ENCODE peak calls at places on chromosomes 3 and 15, in eight cellular contexts. S is tibial artery, D is ovary, I is neuronal stem cell, Q is hepatocyte, Y is adrenal gland, H is thoracic aorta, T is upper lobe of right lung. U is an unnamed sample.

GRCh38 chr3:97763586-97764148 is 891 bp upstream of the ARL6 start:
- DNase-seq in Y (no peak), I (no peak), H (no peak), Q (no peak), D (no peak), T (no peak), S (no peak), U (no peak)

GRCh38 chr3:52227766-52228165 is 2.3 kb upstream of the TLR9 start:
- DNase-seq in I (no peak), S (no peak), Q (no peak), T (no peak), Y (no peak), D (no peak), H (no peak), U (no peak)

GRCh38 chr3:12155833-12156232 is 2.9 kb downstream of the TIMP4 start:
- DNase-seq in Y (peak; percentile 56), Q (peak; percentile 77), D (no peak), T (no peak), I (no peak), S (peak; percentile 45), H (no peak), U (no peak)

GRCh38 chr15:86115138-86115801 is 35.6 kb downstream of the AGBL1 start:
- DNase-seq in D (no peak), H (no peak), I (no peak), Q (peak; percentile 13), T (no peak), S (no peak), Y (no peak), U (no peak)

GRCh38 chr3:69084326-69084667 is 440 bp upstream of the ARL6IP5 start:
- DNase-seq in D (no peak), I (no peak), S (no peak), Q (peak; percentile 55), T (no peak), H (no peak), Y (peak; percentile 15), U (no peak)

GRCh38 chr3:43259626-43260025 is 26.7 kb upstream of the SNRK start:
- DNase-seq in I (no peak), T (no peak), D (no peak), Y (no peak), S (no peak), H (no peak), Q (no peak), U (no peak)

GRCh38 chr15:32888221-32888761 is 170.5 kb downstream of the GREM1 start:
- DNase-seq in D (no peak), I (no peak), T (no peak), S (no peak), H (no peak), Q (no peak), Y (no peak), U (no peak)

GRCh38 chr3:39279745-39280517 is at the start of gene CX3CR1:
- DNase-seq in I (no peak), T (no peak), Q (no peak), Y (no peak), H (no peak), D (no peak), S (no peak), U (no peak)

GRCh38 chr15:29522373-29523276 is 253.0 kb upstream of the NSMCE3 start:
- DNase-seq in Y (no peak), H (no peak), Q (peak; percentile 22), S (no peak), D (no peak), T (no peak), I (no peak), U (no peak)

GRCh38 chr3:53134631-53135232 is 4.5 kb upstream of the RFT1 start:
- DNase-seq in T (peak; percentile 93), I (no peak), S (peak; percentile 66), D (peak; percentile 43), H (no peak), Q (peak; percentile 85), Y (peak; percentile 84), U (peak; percentile 70)

GRCh38 chr3:126132751-126133511 is 47.5 kb downstream of the ALDH1L1 start:
- DNase-seq in I (no peak), S (peak; percentile 10), H (no peak), T (peak; percentile 48), Y (no peak), D (no peak), Q (no peak), U (no peak)

GRCh38 chr15:41810651-41811431 is 17.1 kb upstream of the JMJD7 start:
- DNase-seq in S (no peak), H (no peak), I (no peak), T (no peak), D (no peak), Y (no peak), Q (no peak), U (no peak)

GRCh38 chr3:52535411-52536111 is 844 bp upstream of the UQCC5 start:
- DNase-seq in I (no peak), D (peak; percentile 36), S (no peak), Y (no peak), T (no peak), H (no peak), Q (no peak), U (no peak)

GRCh38 chr3:99545941-99546580 is 92.3 kb upstream of the COL8A1 start:
- DNase-seq in T (no peak), S (no peak), Q (no peak), Y (no peak), D (no peak), H (no peak), I (no peak), U (no peak)

GRCh38 chr3:4954256-4955000 is 24.8 kb upstream of the BHLHE40 start:
- DNase-seq in D (no peak), I (no peak), S (no peak), Q (no peak), Y (no peak), H (no peak), T (no peak), U (no peak)

GRCh38 chr3:33694944-33695343 is 23.1 kb downstream of the CLASP2 start:
- DNase-seq in S (no peak), H (no peak), Q (no peak), D (no peak), T (no peak), I (no peak), Y (peak; percentile 62), U (no peak)

GRCh38 chr3:33704891-33705290 is 13.2 kb downstream of the CLASP2 start:
- DNase-seq in Q (no peak), I (no peak), T (no peak), S (no peak), D (no peak), Y (no peak), H (no peak), U (no peak)

GRCh38 chr3:33699275-33699674 is 18.8 kb downstream of the CLASP2 start:
- DNase-seq in H (no peak), Y (no peak), S (no peak), T (no peak), Q (no peak), I (no peak), D (no peak), U (no peak)
- H3K9me3 ChIP-seq in H (peaks cover 7% of the 10 kb centered on the region), Y (peaks cover 10% of the 10 kb centered on the region), S (no peaks in the 10 kb centered on the region), T (no peaks in the 10 kb centered on the region), Q (peaks cover 12% of the 10 kb centered on the region), I (peaks cover 48% of the 10 kb centered on the region), D (no peaks in the 10 kb centered on the region), U (no peaks in the 10 kb centered on the region)

DNA sequence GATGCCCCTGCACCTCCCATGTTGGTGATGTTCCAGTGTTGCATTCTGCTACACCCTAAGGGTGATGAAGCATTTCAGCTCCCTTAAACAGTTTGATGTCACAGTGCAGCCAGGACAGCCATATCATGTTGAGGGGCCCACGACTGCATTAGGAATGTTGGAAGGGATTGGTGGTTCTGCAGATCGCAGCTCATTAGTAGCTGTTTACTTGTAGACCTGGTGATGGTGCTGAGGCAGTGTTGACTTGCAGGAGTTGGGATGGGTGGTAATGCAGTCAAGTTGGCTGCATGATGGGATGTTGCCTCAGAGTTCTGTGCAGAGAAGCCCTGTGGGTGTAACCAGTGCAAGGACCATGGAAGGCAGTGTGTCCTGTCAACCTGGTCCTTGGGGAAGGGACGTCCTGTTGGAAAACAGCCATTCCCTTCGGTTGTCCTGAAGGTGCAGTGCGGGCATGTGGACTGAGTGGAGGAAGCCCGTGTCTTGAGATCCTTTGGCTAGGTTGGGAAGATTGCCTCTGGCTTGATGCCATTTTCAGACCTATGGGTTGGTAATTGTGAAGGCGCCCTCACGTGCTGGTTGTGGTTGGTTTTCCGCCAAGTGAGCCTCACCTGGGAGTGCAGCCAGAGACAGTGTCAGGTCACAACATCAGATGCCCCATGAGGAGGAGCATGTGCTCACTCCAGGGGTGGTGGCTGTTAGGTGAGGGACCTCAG is 100.7 kb downstream of the SNRPN start:
- DNase-seq in S (no peak), I (no peak), H (no peak), D (no peak), Q (no peak), Y (no peak), T (peak; percentile 28), U (no peak)
- H3K9me3 ChIP-seq in S (peaks cover 29% of the 10 kb centered on the region), I (peaks cover 100% of the 10 kb centered on the region), H (peaks cover 100% of the 10 kb centered on the region), D (peaks cover 100% of the 10 kb centered on the region), Q (peaks cover 60% of the 10 kb centered on the region), Y (peaks cover 95% of the 10 kb centered on the region), T (peaks cover 97% of the 10 kb centered on the region), U (peaks cover 94% of the 10 kb centered on the region)

GRCh38 chr15:69692342-69692741 is 239.7 kb downstream of the RPLP1 start:
- DNase-seq in H (no peak), Y (no peak), T (no peak), S (no peak), Q (no peak), I (no peak), D (no peak), U (no peak)

GRCh38 chr15:69689133-69689532 is 236.5 kb downstream of the RPLP1 start:
- DNase-seq in D (no peak), Y (no peak), S (no peak), Q (no peak), T (no peak), H (no peak), I (no peak), U (no peak)

GRCh38 chr15:69685524-69686452 is 233.2 kb downstream of the RPLP1 start:
- DNase-seq in S (no peak), D (no peak), Y (no peak), I (no peak), Q (no peak), T (no peak), H (no peak), U (no peak)

GRCh38 chr15:69686626-69687025 is 234.0 kb downstream of the RPLP1 start:
- DNase-seq in I (no peak), T (no peak), Y (no peak), S (no peak), H (no peak), Q (no peak), D (no peak), U (no peak)
- H3K9me3 ChIP-seq in I (no peaks in the 10 kb centered on the region), T (peaks cover 7% of the 10 kb centered on the region), Y (peaks cover 11% of the 10 kb centered on the region), S (no peaks in the 10 kb centered on the region), H (peaks cover 27% of the 10 kb centered on the region), Q (no peaks in the 10 kb centered on the region), D (no peaks in the 10 kb centered on the region), U (peaks cover 7% of the 10 kb centered on the region)

GRCh38 chr3:178986456-178986855 is 85.2 kb downstream of the ZMAT3 start:
- DNase-seq in D (no peak), T (no peak), I (no peak), Y (no peak), Q (no peak), H (no peak), S (no peak), U (no peak)

GRCh38 chr3:178987745-178988144 is 83.9 kb downstream of the ZMAT3 start:
- DNase-seq in Q (no peak), D (no peak), S (no peak), T (no peak), Y (no peak), H (no peak), I (no peak), U (no peak)

GRCh38 chr3:178990293-178990692 is 81.3 kb downstream of the ZMAT3 start:
- DNase-seq in Q (no peak), H (no peak), I (no peak), D (no peak), S (no peak), Y (no peak), T (no peak), U (peak; percentile 7)

GRCh38 chr3:178989821-178990220 is 81.8 kb downstream of the ZMAT3 start:
- DNase-seq in D (no peak), I (no peak), Y (no peak), H (no peak), Q (no peak), T (no peak), S (no peak), U (no peak)
- H3K9me3 ChIP-seq in D (no peaks in the 10 kb centered on the region), I (peaks cover 11% of the 10 kb centered on the region), Y (peaks cover 7% of the 10 kb centered on the region), H (peaks cover 27% of the 10 kb centered on the region), Q (peaks cover 17% of the 10 kb centered on the region), T (peaks cover 8% of the 10 kb centered on the region), S (no peaks in the 10 kb centered on the region), U (peaks cover 3% of the 10 kb centered on the region)

U was measured in right cardiac atrium.